ENCODE peak calls at places on chromosomes 6 and 20, in ten cellular contexts. B is GM12865, U is esophagus muscularis mucosa, W is body of pancreas, K is GM12878, T is SK-N-SH, M is astrocyte, E is transverse colon, C is BJ, J is thoracic aorta. F is an unnamed sample.

GRCh38 chr6:158856261-158856660 is 37.1 kb upstream of the EZR start:
- DNase-seq in B (no peak), U (no peak), W (no peak), K (no peak), T (no peak), M (no peak), E (no peak), C (no peak), J (no peak), F (no peak)

GRCh38 chr20:60224914-60225313 is 266.7 kb downstream of the CDH26 start:
- DNase-seq in B (no peak), U (no peak), W (no peak), K (no peak), T (peak; percentile 52), M (no peak), E (no peak), C (no peak), J (no peak), F (no peak)

GRCh38 chr6:132205946-132206345 is 195.3 kb downstream of the MOXD1 start:
- DNase-seq in B (no peak), U (no peak), W (no peak), K (no peak), T (no peak), M (peak; percentile 83), E (no peak), C (no peak), J (no peak), F (no peak)

GRCh38 chr20:56991516-56991915 is 274.9 kb downstream of the BMP7 start:
- DNase-seq in B (no peak), U (no peak), W (no peak), K (no peak), T (no peak), M (no peak), E (no peak), C (no peak), J (no peak), F (no peak)

GRCh38 chr20:59144831-59145196 is 18.8 kb upstream of the ZNF831 start:
- DNase-seq in B (no peak), U (no peak), W (no peak), K (no peak), T (no peak), M (no peak), E (no peak), C (no peak), J (no peak), F (no peak)

GRCh38 chr20:20369353-20370086 is 1.6 kb downstream of the INSM1 start:
- DNase-seq in B (peak; percentile 49), U (no peak), W (peak; percentile 26), K (no peak), T (peak; percentile 50), M (no peak), E (peak; percentile 36), C (no peak), J (no peak), F (no peak)

GRCh38 chr20:52060794-52061714 is 130.5 kb downstream of the ZFP64 start:
- DNase-seq in B (no peak), U (no peak), W (no peak), K (no peak), T (peak; percentile 27), M (no peak), E (no peak), C (no peak), J (no peak), F (peak; percentile 59)

GRCh38 chr6:150208606-150209352 is 65.9 kb downstream of the PPP1R14C start:
- DNase-seq in B (no peak), U (no peak), W (no peak), K (no peak), T (no peak), M (peak; percentile 40), E (no peak), C (no peak), J (no peak), F (no peak)

GRCh38 chr6:156884306-156884705 is 107.1 kb downstream of the ARID1B start:
- DNase-seq in B (no peak), U (no peak), W (no peak), K (no peak), T (no peak), M (no peak), E (no peak), C (no peak), J (no peak), F (no peak)

GRCh38 chr6:156885562-156885961 is 108.4 kb downstream of the ARID1B start:
- DNase-seq in B (no peak), U (no peak), W (no peak), K (no peak), T (no peak), M (no peak), E (no peak), C (no peak), J (no peak), F (no peak)

GRCh38 chr6:156883497-156884252 is 106.5 kb downstream of the ARID1B start:
- DNase-seq in B (peak; percentile 25), U (no peak), W (peak; percentile 60), K (no peak), T (no peak), M (no peak), E (peak; percentile 54), C (no peak), J (no peak), F (no peak)

GRCh38 chr6:156887623-156888269 is 110.6 kb downstream of the ARID1B start:
- DNase-seq in B (no peak), U (no peak), W (no peak), K (no peak), T (no peak), M (no peak), E (no peak), C (no peak), J (no peak), F (no peak)

GRCh38 chr6:156886409-156886808 is 109.2 kb downstream of the ARID1B start:
- DNase-seq in B (peak; percentile 85), U (no peak), W (peak; percentile 48), K (no peak), T (no peak), M (no peak), E (no peak), C (no peak), J (no peak), F (peak; percentile 79)
- H3K4me3 ChIP-seq in B (peak overlapping the region; percentile 19), U (no peak overlapping the region), W (no peak overlapping the region), K (no peak overlapping the region), T (no peak overlapping the region), M (no peak overlapping the region), E (no peak overlapping the region), C (no peak overlapping the region), J (no peak overlapping the region), F (no peak overlapping the region)

GRCh38 chr20:50272413-50273120 is 81.9 kb downstream of the CEBPB start:
- DNase-seq in B (no peak), U (no peak), W (no peak), K (no peak), T (no peak), M (no peak), E (no peak), C (no peak), J (no peak), F (no peak)

GRCh38 chr20:50271674-50272412 is 81.2 kb downstream of the CEBPB start:
- DNase-seq in B (no peak), U (no peak), W (no peak), K (no peak), T (no peak), M (no peak), E (no peak), C (no peak), J (no peak), F (no peak)

GRCh38 chr20:50274570-50275430 is 84.2 kb downstream of the CEBPB start:
- DNase-seq in B (no peak), U (peak; percentile 94), W (peak; percentile 36), K (no peak), T (no peak), M (no peak), E (peak; percentile 55), C (no peak), J (no peak), F (no peak)

GRCh38 chr20:50276119-50277063 is 85.8 kb downstream of the CEBPB start:
- DNase-seq in B (no peak), U (no peak), W (no peak), K (no peak), T (no peak), M (no peak), E (no peak), C (no peak), J (no peak), F (no peak)

DNA sequence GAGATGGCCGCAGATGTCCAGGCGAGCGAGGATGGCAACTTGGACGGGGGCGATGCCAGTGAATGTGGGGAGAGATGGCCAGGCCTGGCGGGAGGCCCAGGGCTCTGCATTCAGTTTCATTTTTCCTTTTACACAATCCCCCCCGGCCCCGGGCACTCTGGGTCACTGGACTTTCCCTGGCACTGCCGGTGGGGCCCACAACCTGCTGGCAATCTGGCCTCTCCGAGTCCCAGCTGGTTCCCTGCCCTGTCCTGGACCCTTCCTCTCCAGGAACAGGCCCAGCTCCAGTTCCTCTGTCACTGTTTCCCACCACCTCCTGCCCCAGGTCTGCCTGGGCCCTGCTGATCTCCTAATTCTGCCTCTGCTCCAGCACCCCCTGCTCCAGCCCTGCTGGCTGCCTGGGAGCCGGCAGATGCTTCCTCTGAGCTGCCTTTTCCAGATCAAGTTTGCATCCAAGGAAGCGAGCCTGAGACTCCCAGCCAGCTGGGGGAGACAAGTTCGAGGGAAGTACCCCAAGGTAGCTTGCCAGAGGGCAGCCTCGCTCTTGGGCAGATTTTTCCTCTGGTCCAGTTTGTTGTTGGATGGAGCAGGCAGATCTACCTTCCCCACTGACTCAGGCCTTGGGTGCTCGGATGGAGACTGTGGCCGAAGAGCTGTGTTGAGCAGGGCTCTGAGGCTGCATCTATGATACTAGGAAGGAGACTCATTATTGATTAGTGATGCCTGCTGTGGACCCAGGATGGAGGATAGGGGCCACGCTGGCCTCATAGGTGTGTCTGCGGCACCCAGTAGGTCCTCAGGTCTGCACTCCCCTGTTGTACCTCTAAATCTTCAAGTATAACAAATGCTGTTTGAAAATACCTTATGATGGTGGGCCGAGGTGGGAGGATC is 83.2 kb downstream of the CEBPB start:
- DNase-seq in B (no peak), U (no peak), W (no peak), K (no peak), T (no peak), M (no peak), E (no peak), C (no peak), J (no peak), F (no peak)
- TF ChIP-seq CTCF in B (no peak), U (no peak), W (no peak), K (no peak), T (no peak), M (no peak), E (no peak), C (no peak), J (no peak), F (no peak)

GRCh38 chr20:62639765-62640164 is 2.5 kb upstream of the SLCO4A1 start:
- DNase-seq in B (no peak), U (no peak), W (no peak), K (no peak), T (no peak), M (no peak), E (no peak), C (no peak), J (no peak), F (no peak)

GRCh38 chr20:62642666-62643520 is 590 bp downstream of the SLCO4A1 start:
- DNase-seq in B (peak; percentile 58), U (no peak), W (peak; percentile 62), K (no peak), T (peak; percentile 64), M (peak; percentile 8), E (peak; percentile 64), C (no peak), J (no peak), F (peak; percentile 38)

GRCh38 chr20:62638680-62639406 is 3.5 kb upstream of the SLCO4A1 start:
- DNase-seq in B (no peak), U (no peak), W (no peak), K (no peak), T (no peak), M (no peak), E (no peak), C (no peak), J (no peak), F (no peak)

GRCh38 chr20:62641749-62642665 is at the start of gene SLCO4A1:
- DNase-seq in B (peak; percentile 89), U (no peak), W (peak; percentile 65), K (no peak), T (peak; percentile 98), M (peak; percentile 23), E (peak; percentile 87), C (no peak), J (no peak), F (peak; percentile 48)

GRCh38 chr20:62640870-62641748 is 1.2 kb upstream of the SLCO4A1 start:
- DNase-seq in B (no peak), U (no peak), W (no peak), K (no peak), T (no peak), M (no peak), E (no peak), C (no peak), J (no peak), F (no peak)
- H3K4me3 ChIP-seq in B (peak overlapping the region; percentile 69), U (peak overlapping the region; percentile 62), W (no peak overlapping the region), K (peak overlapping the region; percentile 68), T (no peak overlapping the region), M (no peak overlapping the region), E (no peak overlapping the region), C (no peak overlapping the region), J (peak overlapping the region; percentile 73), F (no peak overlapping the region)

GRCh38 chr20:1326031-1326930 is 2.7 kb downstream of the SDCBP2 start:
- DNase-seq in B (no peak), U (peak; percentile 86), W (peak; percentile 30), K (no peak), T (no peak), M (no peak), E (peak; percentile 33), C (no peak), J (no peak), F (peak; percentile 66)

GRCh38 chr20:1324598-1325172 is 4.3 kb downstream of the SDCBP2 start:
- DNase-seq in B (no peak), U (no peak), W (no peak), K (no peak), T (no peak), M (peak; percentile 73), E (no peak), C (no peak), J (peak; percentile 50), F (peak; percentile 88)

GRCh38 chr20:1323830-1324597 is 4.9 kb downstream of the SDCBP2 start:
- DNase-seq in B (no peak), U (no peak), W (no peak), K (no peak), T (no peak), M (no peak), E (no peak), C (no peak), J (no peak), F (no peak)

GRCh38 chr20:1327241-1327653 is 1.7 kb downstream of the SDCBP2 start:
- DNase-seq in B (no peak), U (peak; percentile 91), W (no peak), K (no peak), T (no peak), M (peak; percentile 36), E (peak; percentile 41), C (no peak), J (no peak), F (peak; percentile 85)

DNA sequence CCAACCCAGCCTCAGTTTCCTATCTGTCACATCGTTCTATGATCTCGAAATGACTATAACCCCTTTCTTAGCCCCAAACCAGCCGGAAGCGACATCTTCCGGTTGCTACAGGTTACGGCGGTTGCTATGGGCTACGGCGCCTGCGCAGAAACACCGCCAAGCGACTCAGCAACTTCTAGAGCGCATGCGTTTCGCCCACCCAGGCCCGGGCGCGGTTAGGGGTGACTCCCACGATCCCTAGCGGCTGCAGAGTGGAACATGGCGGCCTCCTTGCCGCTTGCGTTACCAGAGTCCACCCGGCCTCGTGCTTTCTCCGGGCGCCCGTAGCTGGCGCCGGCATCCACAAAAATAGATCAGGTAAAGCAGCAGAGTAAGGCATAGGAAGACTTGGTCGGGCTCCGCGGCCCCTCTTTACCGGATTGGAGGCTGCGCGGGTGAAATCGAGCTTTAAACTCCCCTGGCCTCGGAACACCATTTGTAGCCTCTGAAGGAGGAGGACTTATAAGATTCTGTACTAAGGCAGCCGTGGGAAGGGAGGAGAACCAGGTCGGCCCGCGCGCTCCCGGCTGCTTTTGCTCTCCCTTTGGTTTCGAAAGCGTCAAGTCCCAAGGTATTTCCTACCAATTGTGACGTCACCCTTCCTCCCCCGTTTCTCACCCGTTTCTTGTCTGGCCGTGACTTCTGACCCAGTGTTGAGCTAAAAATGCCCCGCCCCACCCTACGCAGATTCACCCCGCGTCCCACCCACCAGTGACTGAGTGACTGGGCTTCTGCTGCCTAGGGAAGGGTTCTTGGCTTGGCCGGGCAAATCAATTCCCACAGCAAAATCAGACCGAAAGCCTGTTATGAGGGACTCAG is 3.5 kb downstream of the SDCBP2 start:
- DNase-seq in B (peak; percentile 99), U (peak; percentile 99), W (peak; percentile 98), K (peak; percentile 88), T (peak; percentile 98), M (peak; percentile 92), E (peak; percentile 98), C (peak; percentile 81), J (peak; percentile 92), F (peak; percentile 99)
- TF ChIP-seq CTCF in B (peak; percentile 4), U (no peak), W (peak; percentile 42), K (no peak), T (peak; percentile 17), M (no peak), E (peak; percentile 77), C (peak; percentile 12), J (peak; percentile 53), F (no peak)